ENCODE peak calls at places on chromosomes 5 and 9, in seven cellular contexts. B is A549; G is pancreas; E is kidney; D is Caco-2; O is CD8-positive, alpha-beta memory T cell; Q is lung. K is an unnamed sample.

GRCh38 chr9:101463397-101463796 is 27.8 kb upstream of the ALDOB start:
- DNase-seq in B (no peak), G (no peak), E (no peak), D (no peak), O (no peak), Q (no peak), K (no peak)

GRCh38 chr5:1522601-1523479 is 920 bp downstream of the LPCAT1 start:
- DNase-seq in B (no peak), G (peak; percentile 17), E (peak; percentile 81), D (peak; percentile 33), O (peak; percentile 22), Q (peak; percentile 30), K (no peak)

GRCh38 chr9:95910023-95910706 is 34.7 kb downstream of the ERCC6L2 start:
- DNase-seq in B (no peak), G (no peak), E (no peak), D (no peak), O (no peak), Q (no peak), K (no peak)

GRCh38 chr9:128771094-128771721 is 519 bp downstream of the ZER1 start:
- DNase-seq in B (no peak), G (no peak), E (no peak), D (peak; percentile 42), O (peak; percentile 46), Q (no peak), K (peak; percentile 59)

GRCh38 chr5:123039673-123040072 is 3.1 kb upstream of the PPIC start:
- DNase-seq in B (no peak), G (no peak), E (no peak), D (no peak), O (no peak), Q (no peak), K (no peak)

GRCh38 chr9:22693151-22693550 is 246.5 kb downstream of the DMRTA1 start:
- DNase-seq in B (no peak), G (no peak), E (no peak), D (no peak), O (no peak), Q (no peak), K (no peak)

GRCh38 chr9:98516897-98517503 is 191.7 kb downstream of the GABBR2 start:
- DNase-seq in B (no peak), G (no peak), E (no peak), D (no peak), O (no peak), Q (peak; percentile 15), K (no peak)

GRCh38 chr5:43191740-43192557 is at the start of gene NIM1K:
- DNase-seq in B (peak; percentile 32), G (peak; percentile 64), E (peak; percentile 91), D (peak; percentile 81), O (peak; percentile 25), Q (peak; percentile 62), K (peak; percentile 71)

GRCh38 chr9:35686222-35687203 is 3.2 kb downstream of the TPM2 start:
- DNase-seq in B (no peak), G (no peak), E (no peak), D (no peak), O (no peak), Q (no peak), K (peak; percentile 40)

GRCh38 chr9:95336281-95336680 is 18.8 kb upstream of the FANCC start:
- DNase-seq in B (peak; percentile 49), G (no peak), E (no peak), D (no peak), O (peak; percentile 20), Q (no peak), K (no peak)

GRCh38 chr5:135944967-135945560 is 9.7 kb downstream of the LECT2 start:
- DNase-seq in B (peak; percentile 89), G (peak; percentile 32), E (no peak), D (peak; percentile 76), O (no peak), Q (peak; percentile 63), K (peak; percentile 84)

GRCh38 chr5:59485104-59485503 is 408.4 kb downstream of the PDE4D start:
- DNase-seq in B (no peak), G (no peak), E (no peak), D (no peak), O (no peak), Q (no peak), K (peak; percentile 9)

GRCh38 chr5:1214163-1214935 is 10.8 kb upstream of the SLC6A18 start:
- DNase-seq in B (no peak), G (no peak), E (peak; percentile 72), D (no peak), O (no peak), Q (no peak), K (no peak)

GRCh38 chr9:121302341-121302740 is 34.4 kb downstream of the GSN start:
- DNase-seq in B (no peak), G (no peak), E (no peak), D (no peak), O (no peak), Q (no peak), K (no peak)

GRCh38 chr9:121305269-121305994 is 37.5 kb downstream of the GSN start:
- DNase-seq in B (no peak), G (no peak), E (peak; percentile 87), D (no peak), O (no peak), Q (no peak), K (no peak)

GRCh38 chr9:121302786-121303185 is 34.8 kb downstream of the GSN start:
- DNase-seq in B (no peak), G (no peak), E (no peak), D (no peak), O (no peak), Q (no peak), K (no peak)

GRCh38 chr9:121303456-121304451 is 35.8 kb downstream of the GSN start:
- DNase-seq in B (peak; percentile 64), G (no peak), E (no peak), D (no peak), O (no peak), Q (no peak), K (no peak)

DNA sequence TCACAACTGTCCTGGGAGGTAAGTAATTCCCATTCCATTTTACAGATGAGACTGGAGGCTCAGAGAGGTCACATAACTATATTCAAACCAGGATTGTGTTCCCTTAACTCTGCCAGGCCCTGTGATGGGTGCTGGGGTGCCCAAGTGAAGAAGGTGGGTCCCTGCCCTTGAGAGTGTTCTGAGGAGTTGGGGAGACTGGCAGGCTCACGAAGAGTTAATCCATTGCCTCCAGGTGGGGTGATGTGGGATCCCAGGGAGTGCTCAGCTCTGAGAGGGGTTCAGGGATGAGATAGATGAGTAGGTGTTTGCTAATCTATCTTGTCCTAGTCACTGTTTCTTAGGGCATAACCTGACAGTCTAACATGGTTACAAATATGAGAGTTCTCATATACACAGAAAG is 36.7 kb downstream of the GSN start:
- DNase-seq in B (no peak), G (no peak), E (no peak), D (no peak), O (no peak), Q (no peak), K (no peak)
- H3K4me1 ChIP-seq in B (peaks cover 24% of the 10 kb centered on the region), G (no peaks in the 10 kb centered on the region), E (peaks cover 12% of the 10 kb centered on the region), D (peaks cover 25% of the 10 kb centered on the region), O (no peaks in the 10 kb centered on the region), Q (no peaks in the 10 kb centered on the region), K (peaks cover 13% of the 10 kb centered on the region)

DNA sequence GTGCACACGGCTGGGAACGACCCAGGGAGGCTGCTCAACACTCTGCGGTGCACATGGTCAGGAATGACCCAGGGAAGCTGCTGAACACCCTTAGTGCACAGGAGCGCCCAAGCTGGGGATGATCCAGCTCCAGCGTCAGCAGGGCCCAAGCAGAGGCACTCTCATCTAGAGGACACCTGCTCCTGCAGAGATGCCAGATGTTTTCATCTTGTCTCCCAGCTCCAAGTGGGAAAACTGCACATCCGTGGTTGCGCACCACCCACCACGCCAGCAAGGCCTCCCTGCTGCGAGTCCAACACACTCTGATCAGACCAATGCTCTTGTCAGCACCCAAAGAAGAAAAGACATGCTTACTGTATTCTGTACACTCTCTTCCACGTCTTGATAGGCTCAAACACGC is 34.1 kb downstream of the UBE2QL1 start:
- DNase-seq in B (no peak), G (no peak), E (no peak), D (no peak), O (no peak), Q (no peak), K (no peak)
- H3K4me1 ChIP-seq in B (no peaks in the 10 kb centered on the region), G (no peaks in the 10 kb centered on the region), E (no peaks in the 10 kb centered on the region), D (no peaks in the 10 kb centered on the region), O (no peaks in the 10 kb centered on the region), Q (no peaks in the 10 kb centered on the region), K (no peaks in the 10 kb centered on the region)

DNA sequence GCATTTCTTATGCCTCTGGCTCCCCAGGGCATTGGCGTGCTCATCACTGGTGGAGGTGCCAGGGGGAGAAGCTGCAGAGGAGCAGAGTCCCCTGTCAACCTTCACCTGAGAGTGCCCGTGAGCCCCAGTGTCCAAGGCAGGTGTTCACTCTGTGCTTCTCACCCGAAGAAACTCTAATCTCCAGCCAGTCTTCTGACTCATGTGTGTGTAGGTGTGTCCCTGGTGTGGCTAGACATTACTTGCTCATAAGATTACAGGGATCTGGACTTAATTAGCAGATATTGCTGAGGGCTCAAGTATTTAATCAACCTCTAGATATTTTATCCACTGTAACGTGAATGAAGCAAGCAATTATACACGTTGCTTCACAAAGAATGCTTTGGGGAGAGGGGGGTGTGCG is 72.5 kb downstream of the MED10 start:
- DNase-seq in B (no peak), G (no peak), E (no peak), D (no peak), O (no peak), Q (no peak), K (no peak)
- H3K4me1 ChIP-seq in B (no peaks in the 10 kb centered on the region), G (no peaks in the 10 kb centered on the region), E (no peaks in the 10 kb centered on the region), D (no peaks in the 10 kb centered on the region), O (no peaks in the 10 kb centered on the region), Q (no peaks in the 10 kb centered on the region), K (no peaks in the 10 kb centered on the region)

DNA sequence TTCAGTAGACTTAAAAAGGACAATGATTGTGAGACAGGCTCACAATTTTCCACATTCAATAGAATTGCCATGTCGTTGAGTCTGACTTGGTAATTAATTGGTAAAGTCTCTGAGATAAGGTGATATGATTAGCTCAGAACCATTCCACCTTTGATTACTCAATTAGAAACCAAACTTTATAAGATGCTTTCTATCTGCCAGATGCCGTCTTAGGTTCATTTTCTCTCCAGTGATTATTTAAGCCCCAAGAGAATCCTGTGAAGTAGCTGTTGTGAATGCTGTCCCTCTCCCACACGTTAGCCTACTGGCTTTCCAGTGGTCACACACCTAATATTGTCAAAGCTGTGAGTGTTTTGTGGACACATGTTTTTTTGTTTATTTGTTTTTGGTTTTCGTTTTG is 528.9 kb upstream of the ZNF462 start:
- DNase-seq in B (no peak), G (no peak), E (no peak), D (no peak), O (no peak), Q (no peak), K (no peak)
- H3K4me1 ChIP-seq in B (no peaks in the 10 kb centered on the region), G (no peaks in the 10 kb centered on the region), E (no peaks in the 10 kb centered on the region), D (peaks cover 13% of the 10 kb centered on the region), O (no peaks in the 10 kb centered on the region), Q (peaks cover 3% of the 10 kb centered on the region), K (no peaks in the 10 kb centered on the region)

GRCh38 chr5:40410231-40410861 is 269.4 kb upstream of the PTGER4 start:
- DNase-seq in B (no peak), G (no peak), E (no peak), D (no peak), O (peak; percentile 92), Q (no peak), K (peak; percentile 84)
- H3K4me1 ChIP-seq in B (peaks cover 13% of the 10 kb centered on the region), G (no peaks in the 10 kb centered on the region), E (no peaks in the 10 kb centered on the region), D (no peaks in the 10 kb centered on the region), O (peaks cover 61% of the 10 kb centered on the region), Q (peaks cover 10% of the 10 kb centered on the region), K (peaks cover 3% of the 10 kb centered on the region)